ENCODE peak calls at places on chromosomes 3 and 15, in four cellular contexts. One of them, this sample, is unnamed.

GRCh38 chr3:28348637-28349396 is at the start of the genes AZI2 and ZCWPW2:
- DNase-seq in dorsolateral prefrontal cortex: peak; percentile 93
- DNase-seq in GM10248: peak; percentile 87
- DNase-seq in stimulated activated CD8-positive, alpha-beta memory T cell treated with anti-CD3 and anti-CD28 coated beads, Interleukin-7, amount 100 ng/mL, for 1 hour: peak; percentile 83
- DNase-seq in this sample: peak; percentile 93

GRCh38 chr3:45932112-45932511 is 11.2 kb upstream of the CXCR6 start:
- DNase-seq in dorsolateral prefrontal cortex: no peak
- DNase-seq in GM10248: no peak
- DNase-seq in stimulated activated CD8-positive, alpha-beta memory T cell treated with anti-CD3 and anti-CD28 coated beads, Interleukin-7, amount 100 ng/mL, for 1 hour: no peak
- DNase-seq in this sample: no peak

GRCh38 chr15:69857246-69857645 is 240.5 kb downstream of the TLE3 start:
- DNase-seq in dorsolateral prefrontal cortex: no peak
- DNase-seq in GM10248: no peak
- DNase-seq in stimulated activated CD8-positive, alpha-beta memory T cell treated with anti-CD3 and anti-CD28 coated beads, Interleukin-7, amount 100 ng/mL, for 1 hour: no peak
- DNase-seq in this sample: no peak

GRCh38 chr15:39736646-39737550 is 45.7 kb downstream of the FSIP1 start:
- DNase-seq in dorsolateral prefrontal cortex: no peak
- DNase-seq in GM10248: no peak
- DNase-seq in stimulated activated CD8-positive, alpha-beta memory T cell treated with anti-CD3 and anti-CD28 coated beads, Interleukin-7, amount 100 ng/mL, for 1 hour: no peak
- DNase-seq in this sample: no peak

GRCh38 chr3:34856081-34856480 is 783.2 kb upstream of the ARPP21 start:
- DNase-seq in dorsolateral prefrontal cortex: no peak
- DNase-seq in GM10248: no peak
- DNase-seq in stimulated activated CD8-positive, alpha-beta memory T cell treated with anti-CD3 and anti-CD28 coated beads, Interleukin-7, amount 100 ng/mL, for 1 hour: no peak
- DNase-seq in this sample: no peak

GRCh38 chr3:129271674-129272073 is 7.0 kb upstream of the HMCES start:
- DNase-seq in dorsolateral prefrontal cortex: no peak
- DNase-seq in GM10248: no peak
- DNase-seq in stimulated activated CD8-positive, alpha-beta memory T cell treated with anti-CD3 and anti-CD28 coated beads, Interleukin-7, amount 100 ng/mL, for 1 hour: no peak
- DNase-seq in this sample: peak; percentile 39

GRCh38 chr15:70519616-70520015 is 243.7 kb downstream of the UACA start:
- DNase-seq in dorsolateral prefrontal cortex: no peak
- DNase-seq in GM10248: no peak
- DNase-seq in stimulated activated CD8-positive, alpha-beta memory T cell treated with anti-CD3 and anti-CD28 coated beads, Interleukin-7, amount 100 ng/mL, for 1 hour: no peak
- DNase-seq in this sample: no peak

GRCh38 chr3:13022348-13023250 is 50.6 kb downstream of the IQSEC1 start:
- DNase-seq in dorsolateral prefrontal cortex: no peak
- DNase-seq in GM10248: peak; percentile 75
- DNase-seq in stimulated activated CD8-positive, alpha-beta memory T cell treated with anti-CD3 and anti-CD28 coated beads, Interleukin-7, amount 100 ng/mL, for 1 hour: no peak
- DNase-seq in this sample: peak; percentile 94

GRCh38 chr3:53519047-53519717 is 24.8 kb downstream of the CACNA1D start:
- DNase-seq in dorsolateral prefrontal cortex: no peak
- DNase-seq in GM10248: no peak
- DNase-seq in stimulated activated CD8-positive, alpha-beta memory T cell treated with anti-CD3 and anti-CD28 coated beads, Interleukin-7, amount 100 ng/mL, for 1 hour: no peak
- DNase-seq in this sample: no peak

GRCh38 chr3:39911465-39912309 is 102.3 kb downstream of the MYRIP start:
- DNase-seq in dorsolateral prefrontal cortex: no peak
- DNase-seq in GM10248: no peak
- DNase-seq in stimulated activated CD8-positive, alpha-beta memory T cell treated with anti-CD3 and anti-CD28 coated beads, Interleukin-7, amount 100 ng/mL, for 1 hour: no peak
- DNase-seq in this sample: no peak

GRCh38 chr3:19702416-19703078 is 231.5 kb downstream of the EFHB start:
- DNase-seq in dorsolateral prefrontal cortex: no peak
- DNase-seq in GM10248: no peak
- DNase-seq in stimulated activated CD8-positive, alpha-beta memory T cell treated with anti-CD3 and anti-CD28 coated beads, Interleukin-7, amount 100 ng/mL, for 1 hour: no peak
- DNase-seq in this sample: no peak

GRCh38 chr15:84736375-84736774 is 12.0 kb upstream of the ZNF592 start:
- DNase-seq in dorsolateral prefrontal cortex: no peak
- DNase-seq in GM10248: peak; percentile 74
- DNase-seq in stimulated activated CD8-positive, alpha-beta memory T cell treated with anti-CD3 and anti-CD28 coated beads, Interleukin-7, amount 100 ng/mL, for 1 hour: no peak
- DNase-seq in this sample: peak; percentile 28

GRCh38 chr3:51642462-51642861 is 28.6 kb upstream of the TEX264 start:
- DNase-seq in dorsolateral prefrontal cortex: no peak
- DNase-seq in GM10248: no peak
- DNase-seq in stimulated activated CD8-positive, alpha-beta memory T cell treated with anti-CD3 and anti-CD28 coated beads, Interleukin-7, amount 100 ng/mL, for 1 hour: no peak
- DNase-seq in this sample: no peak

GRCh38 chr3:64223809-64224570 is 1.3 kb downstream of the PRICKLE2 start:
- DNase-seq in dorsolateral prefrontal cortex: peak; percentile 52
- DNase-seq in GM10248: no peak
- DNase-seq in stimulated activated CD8-positive, alpha-beta memory T cell treated with anti-CD3 and anti-CD28 coated beads, Interleukin-7, amount 100 ng/mL, for 1 hour: no peak
- DNase-seq in this sample: no peak

GRCh38 chr3:168493412-168494205 is 397.9 kb upstream of the GOLIM4 start:
- DNase-seq in dorsolateral prefrontal cortex: no peak
- DNase-seq in GM10248: no peak
- DNase-seq in stimulated activated CD8-positive, alpha-beta memory T cell treated with anti-CD3 and anti-CD28 coated beads, Interleukin-7, amount 100 ng/mL, for 1 hour: no peak
- DNase-seq in this sample: no peak

GRCh38 chr3:128794067-128794768 is 68.2 kb downstream of the RAB7A start:
- DNase-seq in dorsolateral prefrontal cortex: no peak
- DNase-seq in GM10248: no peak
- DNase-seq in stimulated activated CD8-positive, alpha-beta memory T cell treated with anti-CD3 and anti-CD28 coated beads, Interleukin-7, amount 100 ng/mL, for 1 hour: no peak
- DNase-seq in this sample: no peak

GRCh38 chr3:134527037-134527436 is 41.2 kb downstream of the CEP63 start:
- DNase-seq in dorsolateral prefrontal cortex: no peak
- DNase-seq in GM10248: no peak
- DNase-seq in stimulated activated CD8-positive, alpha-beta memory T cell treated with anti-CD3 and anti-CD28 coated beads, Interleukin-7, amount 100 ng/mL, for 1 hour: no peak
- DNase-seq in this sample: no peak

GRCh38 chr3:45607790-45608189 is 13.2 kb downstream of the LIMD1 start:
- DNase-seq in dorsolateral prefrontal cortex: no peak
- DNase-seq in GM10248: no peak
- DNase-seq in stimulated activated CD8-positive, alpha-beta memory T cell treated with anti-CD3 and anti-CD28 coated beads, Interleukin-7, amount 100 ng/mL, for 1 hour: no peak
- DNase-seq in this sample: no peak

GRCh38 chr3:14253022-14253761 is 74.6 kb downstream of the LSM3 start:
- DNase-seq in dorsolateral prefrontal cortex: no peak
- DNase-seq in GM10248: no peak
- DNase-seq in stimulated activated CD8-positive, alpha-beta memory T cell treated with anti-CD3 and anti-CD28 coated beads, Interleukin-7, amount 100 ng/mL, for 1 hour: no peak
- DNase-seq in this sample: peak; percentile 90

GRCh38 chr3:72475258-72476138 is 372.7 kb downstream of the SHQ1 start:
- DNase-seq in dorsolateral prefrontal cortex: no peak
- DNase-seq in GM10248: no peak
- DNase-seq in stimulated activated CD8-positive, alpha-beta memory T cell treated with anti-CD3 and anti-CD28 coated beads, Interleukin-7, amount 100 ng/mL, for 1 hour: no peak
- DNase-seq in this sample: no peak

GRCh38 chr3:179415377-179415776 is 35.9 kb downstream of the GNB4 start:
- DNase-seq in dorsolateral prefrontal cortex: no peak
- DNase-seq in GM10248: no peak
- DNase-seq in stimulated activated CD8-positive, alpha-beta memory T cell treated with anti-CD3 and anti-CD28 coated beads, Interleukin-7, amount 100 ng/mL, for 1 hour: no peak
- DNase-seq in this sample: no peak

GRCh38 chr3:112778298-112779008 is 68.2 kb downstream of the CD200R1L start:
- DNase-seq in dorsolateral prefrontal cortex: no peak
- DNase-seq in GM10248: no peak
- DNase-seq in stimulated activated CD8-positive, alpha-beta memory T cell treated with anti-CD3 and anti-CD28 coated beads, Interleukin-7, amount 100 ng/mL, for 1 hour: no peak
- DNase-seq in this sample: no peak

GRCh38 chr3:16297991-16298885 is 33.2 kb downstream of the OXNAD1 start:
- DNase-seq in dorsolateral prefrontal cortex: no peak
- DNase-seq in GM10248: no peak
- DNase-seq in stimulated activated CD8-positive, alpha-beta memory T cell treated with anti-CD3 and anti-CD28 coated beads, Interleukin-7, amount 100 ng/mL, for 1 hour: no peak
- DNase-seq in this sample: no peak

GRCh38 chr3:172516318-172517214 is 6.7 kb downstream of the TNFSF10 start:
- DNase-seq in dorsolateral prefrontal cortex: no peak
- DNase-seq in GM10248: no peak
- DNase-seq in stimulated activated CD8-positive, alpha-beta memory T cell treated with anti-CD3 and anti-CD28 coated beads, Interleukin-7, amount 100 ng/mL, for 1 hour: no peak
- DNase-seq in this sample: peak; percentile 85

GRCh38 chr3:125374501-125374995 is 577 bp downstream of the ZNF148 start:
- DNase-seq in dorsolateral prefrontal cortex: peak; percentile 59
- DNase-seq in GM10248: peak; percentile 60
- DNase-seq in stimulated activated CD8-positive, alpha-beta memory T cell treated with anti-CD3 and anti-CD28 coated beads, Interleukin-7, amount 100 ng/mL, for 1 hour: no peak
- DNase-seq in this sample: peak; percentile 89

GRCh38 chr15:31486906-31487695 is 160.5 kb downstream of the KLF13 start:
- DNase-seq in dorsolateral prefrontal cortex: no peak
- DNase-seq in GM10248: no peak
- DNase-seq in stimulated activated CD8-positive, alpha-beta memory T cell treated with anti-CD3 and anti-CD28 coated beads, Interleukin-7, amount 100 ng/mL, for 1 hour: no peak
- DNase-seq in this sample: peak; percentile 15

GRCh38 chr3:9327578-9327977 is 35.3 kb upstream of the THUMPD3 start:
- DNase-seq in dorsolateral prefrontal cortex: no peak
- DNase-seq in GM10248: no peak
- DNase-seq in stimulated activated CD8-positive, alpha-beta memory T cell treated with anti-CD3 and anti-CD28 coated beads, Interleukin-7, amount 100 ng/mL, for 1 hour: no peak
- DNase-seq in this sample: no peak

GRCh38 chr3:72234394-72234793 is 449.4 kb upstream of the PROK2 start:
- DNase-seq in dorsolateral prefrontal cortex: no peak
- DNase-seq in GM10248: no peak
- DNase-seq in stimulated activated CD8-positive, alpha-beta memory T cell treated with anti-CD3 and anti-CD28 coated beads, Interleukin-7, amount 100 ng/mL, for 1 hour: no peak
- DNase-seq in this sample: no peak

GRCh38 chr15:89666147-89666857 is 11.0 kb upstream of the KIF7 start:
- DNase-seq in dorsolateral prefrontal cortex: no peak
- DNase-seq in GM10248: peak; percentile 25
- DNase-seq in stimulated activated CD8-positive, alpha-beta memory T cell treated with anti-CD3 and anti-CD28 coated beads, Interleukin-7, amount 100 ng/mL, for 1 hour: no peak
- DNase-seq in this sample: no peak

GRCh38 chr3:10950476-10951294 is 41.9 kb upstream of the SLC6A1 start:
- DNase-seq in dorsolateral prefrontal cortex: peak; percentile 67
- DNase-seq in GM10248: peak; percentile 30
- DNase-seq in stimulated activated CD8-positive, alpha-beta memory T cell treated with anti-CD3 and anti-CD28 coated beads, Interleukin-7, amount 100 ng/mL, for 1 hour: no peak
- DNase-seq in this sample: no peak